ENCODE peak calls at places on chromosomes 6 and 20, in eight cellular contexts. S, I, O, B, D, Z, E and G are unnamed samples.

GRCh38 chr20:6212903-6213302 is 90.1 kb upstream of the FERMT1 start:
- DNase-seq in Z (no peak), I (no peak), B (no peak), O (no peak), E (no peak), S (no peak), D (no peak), G (no peak)

GRCh38 chr20:40687384-40688128 is 1.5 kb downstream of the MAFB start:
- DNase-seq in B (peak), D (peak), S (no peak), Z (peak), E (no peak), I (peak), O (no peak), G (no peak)

GRCh38 chr6:42050011-42050896 is at the start of gene TAF8:
- DNase-seq in O (peak), B (peak), D (peak), E (peak), S (peak), I (peak), Z (peak), G (peak)

GRCh38 chr6:42820509-42821340 is 38.9 kb downstream of the BICRAL start:
- DNase-seq in S (no peak), Z (no peak), I (peak), O (no peak), E (no peak), B (no peak), D (peak), G (no peak)

GRCh38 chr6:57310817-57311157 is 6.6 kb upstream of the PRIM2 start:
- DNase-seq in E (no peak), B (no peak), I (no peak), O (no peak), D (no peak), S (no peak), Z (no peak), G (no peak)

GRCh38 chr6:138084904-138085838 is 22.0 kb downstream of the PERP start:
- DNase-seq in D (no peak), B (no peak), S (no peak), E (no peak), Z (no peak), O (no peak), I (no peak), G (no peak)

GRCh38 chr6:119349041-119349340 is 570 bp downstream of the MAN1A1 start:
- DNase-seq in I (no peak), B (no peak), E (no peak), S (no peak), Z (no peak), D (no peak), O (no peak), G (no peak)

GRCh38 chr6:2514965-2515543 is 235.7 kb downstream of the MYLK4 start:
- DNase-seq in Z (no peak), O (no peak), B (no peak), D (peak), I (no peak), E (no peak), S (peak), G (no peak)

GRCh38 chr20:32160341-32160740 is 47.2 kb downstream of the PLAGL2 start:
- DNase-seq in O (no peak), Z (no peak), B (no peak), I (no peak), E (no peak), D (no peak), S (no peak), G (no peak)

GRCh38 chr6:2447318-2447717 is 201.9 kb upstream of the GMDS start:
- DNase-seq in S (peak), Z (no peak), D (peak), E (no peak), O (no peak), B (no peak), I (no peak), G (no peak)

GRCh38 chr6:111256646-111257045 is 169.3 kb downstream of the SLC16A10 start:
- DNase-seq in I (no peak), O (no peak), B (no peak), Z (no peak), S (no peak), D (no peak), E (no peak), G (no peak)

GRCh38 chr6:42453649-42454427 is 2.1 kb upstream of the TRERF1 start:
- DNase-seq in I (peak), S (peak), O (no peak), E (peak), B (peak), Z (peak), D (peak), G (no peak)

GRCh38 chr6:54860739-54861138 is 14.2 kb downstream of the FAM83B start:
- DNase-seq in E (peak), Z (peak), I (peak), D (no peak), O (peak), S (no peak), B (no peak), G (peak)

GRCh38 chr6:122050226-122050755 is 349.2 kb upstream of the HSF2 start:
- DNase-seq in S (no peak), O (no peak), D (no peak), B (no peak), E (no peak), Z (peak), I (peak), G (no peak)

GRCh38 chr6:45590225-45590624 is 212.5 kb upstream of the SUPT3H start:
- DNase-seq in D (no peak), Z (peak), E (peak), O (no peak), B (no peak), I (peak), S (no peak), G (no peak)

GRCh38 chr20:31515775-31516107 is 1.5 kb downstream of the HM13 start:
- DNase-seq in B (no peak), Z (no peak), E (no peak), I (no peak), D (peak), S (no peak), O (no peak), G (no peak)

GRCh38 chr6:36751091-36751490 is 53.5 kb downstream of the RAB44 start:
- DNase-seq in D (no peak), B (no peak), I (no peak), Z (no peak), E (peak), O (no peak), S (no peak), G (no peak)

DNA sequence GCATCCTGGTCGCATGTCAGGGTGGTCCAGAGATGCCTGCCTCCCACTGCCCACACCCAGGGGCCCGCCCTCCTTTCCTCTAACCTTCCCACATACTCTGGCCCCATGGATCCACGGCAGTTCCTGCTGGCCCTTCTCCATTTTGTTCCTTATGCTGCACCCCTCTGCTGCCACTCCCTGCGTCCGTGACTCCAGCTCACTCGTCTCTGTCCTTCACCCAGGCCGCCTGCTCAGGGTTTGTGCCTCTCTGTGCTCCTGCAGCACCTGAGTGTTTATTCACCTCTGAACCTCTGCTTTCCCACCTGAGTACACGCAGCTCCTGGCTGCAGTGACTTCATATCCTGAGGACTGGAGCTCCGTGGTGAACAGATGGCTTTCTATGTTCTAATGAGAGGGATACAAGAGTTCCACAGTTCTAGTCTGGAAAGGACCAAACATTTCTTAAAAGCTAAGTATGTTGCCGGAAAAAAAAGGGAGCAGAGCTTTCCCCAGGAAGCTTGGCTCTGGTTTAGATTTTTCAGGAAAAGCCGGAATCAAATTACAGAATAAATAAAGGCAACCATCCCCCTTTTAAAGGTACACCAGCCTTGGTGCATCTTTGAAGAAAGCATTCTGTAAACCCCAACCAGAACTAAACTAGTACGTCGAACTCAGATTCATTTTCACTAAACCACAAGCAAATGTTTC is 1.5 kb upstream of the GNRH2 start:
- DNase-seq in I (no peak), D (no peak), B (no peak), O (no peak), S (no peak), E (peak), Z (peak), G (no peak)
- H3K4me3 ChIP-seq in I (no peak), D (no peak), B (peak), O (no peak), S (no peak), E (no peak), Z (no peak), G (peak)

GRCh38 chr20:53678315-53678989 is 84.8 kb upstream of the ZNF217 start:
- DNase-seq in O (no peak), I (no peak), B (no peak), S (no peak), Z (no peak), D (no peak), E (peak), G (no peak)
- TF ChIP-seq CTCF in O (no peak), I (peak), B (no peak), S (no peak), Z (no peak), D (no peak), E (peak), G (no peak)

GRCh38 chr6:75601608-75602163 is at the start of gene SENP6:
- DNase-seq in E (peak), O (peak), Z (peak), I (peak), D (peak), B (peak), S (peak), G (peak)

GRCh38 chr6:75604294-75604693 is 2.6 kb downstream of the SENP6 start:
- DNase-seq in I (no peak), B (no peak), O (no peak), S (no peak), D (no peak), Z (no peak), E (no peak), G (no peak)

GRCh38 chr6:75602164-75602896 is 650 bp downstream of the SENP6 start:
- DNase-seq in D (peak), S (peak), E (peak), I (peak), Z (peak), B (peak), O (peak), G (no peak)

GRCh38 chr6:75602897-75603395 is 1.3 kb downstream of the SENP6 start:
- DNase-seq in B (no peak), S (no peak), D (no peak), I (no peak), O (no peak), Z (no peak), E (no peak), G (no peak)

GRCh38 chr6:75600694-75601265 is 900 bp upstream of the SENP6 start:
- DNase-seq in O (no peak), S (no peak), Z (peak), D (no peak), B (no peak), I (no peak), E (no peak), G (no peak)
- H3K4me3 ChIP-seq in O (peak), S (no peak), Z (peak), D (no peak), B (no peak), I (peak), E (no peak), G (peak)

GRCh38 chr6:159996087-159996622 is 27.3 kb downstream of the IGF2R start:
- DNase-seq in D (no peak), E (no peak), O (no peak), Z (no peak), S (no peak), I (no peak), B (no peak), G (no peak)

GRCh38 chr6:159992366-159992765 is 23.5 kb downstream of the IGF2R start:
- DNase-seq in O (no peak), Z (no peak), S (no peak), E (no peak), B (no peak), D (no peak), I (peak), G (no peak)

GRCh38 chr6:159996626-159997497 is 28.0 kb downstream of the IGF2R start:
- DNase-seq in I (no peak), D (no peak), Z (no peak), B (no peak), O (no peak), S (no peak), E (no peak), G (no peak)

GRCh38 chr6:159997498-159998101 is 28.7 kb downstream of the IGF2R start:
- DNase-seq in O (no peak), S (no peak), I (no peak), D (no peak), E (no peak), Z (no peak), B (no peak), G (no peak)

GRCh38 chr6:159995405-159995804 is 26.5 kb downstream of the IGF2R start:
- DNase-seq in I (no peak), B (no peak), E (no peak), Z (no peak), S (no peak), O (no peak), D (no peak), G (no peak)
- TF ChIP-seq CTCF in I (no peak), B (no peak), E (no peak), Z (no peak), S (no peak), O (no peak), D (no peak), G (no peak)

GRCh38 chr20:50512323-50512722 is 2.1 kb downstream of the PTPN1 start:
- DNase-seq in I (no peak), E (no peak), S (no peak), D (no peak), B (no peak), Z (no peak), O (no peak), G (no peak)

GRCh38 chr20:50514750-50515149 is 4.6 kb downstream of the PTPN1 start:
- DNase-seq in D (no peak), O (no peak), B (no peak), E (no peak), I (no peak), Z (no peak), S (no peak), G (no peak)

GRCh38 chr20:50514035-50514337 is 3.8 kb downstream of the PTPN1 start:
- DNase-seq in B (no peak), I (no peak), E (no peak), D (no peak), Z (no peak), O (no peak), S (no peak), G (no peak)

GRCh38 chr20:50515471-50516106 is 5.4 kb downstream of the PTPN1 start:
- DNase-seq in B (no peak), E (no peak), O (no peak), Z (no peak), I (no peak), S (no peak), D (no peak), G (no peak)

GRCh38 chr20:50513169-50514034 is 3.2 kb downstream of the PTPN1 start:
- DNase-seq in I (peak), B (no peak), S (no peak), O (no peak), E (peak), D (no peak), Z (peak), G (no peak)
- H3K4me3 ChIP-seq in I (peak), B (no peak), S (no peak), O (no peak), E (peak), D (no peak), Z (peak), G (peak)

DNA sequence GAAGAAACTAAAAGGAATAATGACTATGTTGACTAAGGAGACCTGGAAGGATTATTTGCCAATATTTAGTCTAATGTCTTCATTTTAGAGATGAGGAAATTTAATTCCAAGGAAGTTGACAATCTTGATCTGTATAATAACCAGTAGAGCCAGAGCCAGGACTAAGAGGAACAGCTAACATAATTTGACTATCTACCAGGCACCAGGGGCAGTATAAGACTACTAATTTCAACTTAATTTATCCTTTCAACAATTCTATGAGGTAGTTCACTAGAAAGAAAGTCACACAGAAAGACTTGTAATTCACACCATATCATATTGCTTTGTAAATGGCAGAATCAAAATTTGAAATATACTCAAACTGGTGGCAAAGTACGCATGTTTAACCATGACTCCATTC is 273.0 kb upstream of the STXBP5 start:
- DNase-seq in B (no peak), I (no peak), S (no peak), Z (peak), D (no peak), E (no peak), O (no peak), G (no peak)
- TF ChIP-seq CTCF in B (no peak), I (no peak), S (no peak), Z (no peak), D (no peak), E (peak), O (no peak), G (no peak)

DNA sequence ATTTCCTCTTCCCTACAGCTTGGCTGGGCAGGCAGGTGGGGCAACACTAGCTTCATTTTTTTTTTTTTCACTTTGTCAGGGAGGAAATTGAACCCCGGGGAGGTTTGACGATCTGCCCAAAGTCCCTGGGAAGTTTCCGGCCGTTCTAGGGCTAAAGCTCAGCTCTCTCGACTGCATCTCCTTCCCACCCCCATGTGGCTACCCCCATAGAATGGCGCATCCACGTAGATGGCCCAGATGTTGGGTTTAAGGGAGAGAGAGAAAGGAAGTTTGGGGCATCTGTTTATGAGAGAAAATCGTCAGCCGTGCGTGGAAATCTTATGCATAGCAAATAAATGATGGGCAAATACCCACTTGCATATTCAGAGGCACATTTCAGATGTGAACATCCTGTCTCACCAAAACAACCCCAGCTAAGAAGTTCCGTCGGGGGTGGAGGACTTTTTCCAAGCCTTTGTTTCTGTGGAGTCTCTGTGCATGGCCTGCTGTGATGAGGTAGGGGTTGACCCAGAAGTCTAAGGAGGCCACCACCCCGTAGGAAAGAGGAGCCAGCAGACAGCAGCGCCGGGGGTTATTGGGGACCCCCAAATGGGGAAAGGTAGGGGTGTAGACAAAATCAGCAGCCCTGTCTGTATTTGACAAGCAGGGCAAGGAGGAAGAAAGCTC is 40.5 kb upstream of the ZNF831 start:
- DNase-seq in E (no peak), O (no peak), D (no peak), S (no peak), I (no peak), Z (no peak), B (no peak), G (no peak)
- H3K4me3 ChIP-seq in E (no peak), O (no peak), D (no peak), S (no peak), I (no peak), Z (no peak), B (no peak), G (no peak)

GRCh38 chr6:30752164-30752927 is 8.0 kb upstream of the IER3 start:
- DNase-seq in S (peak), I (peak), O (peak), E (peak), B (peak), D (peak), Z (peak), G (peak)
- TF ChIP-seq CTCF in S (no peak), I (peak), O (no peak), E (peak), B (no peak), D (no peak), Z (peak), G (no peak)